ENCODE peak calls at places on chromosomes 3 and 15, in five cellular contexts. One of them, this sample, is unnamed.

GRCh38 chr3:38834110-38834509 is 18.1 kb upstream of the SCN10A start:
- DNase-seq in ureter: peak
- DNase-seq in MM.1S: peak
- DNase-seq in amygdala: no peak
- DNase-seq in iris pigment epithelial cell: peak
- DNase-seq in this sample: no peak

GRCh38 chr15:65077981-65078352 is 1.4 kb downstream of the KBTBD13 start:
- DNase-seq in ureter: peak
- DNase-seq in MM.1S: peak
- DNase-seq in amygdala: no peak
- DNase-seq in iris pigment epithelial cell: peak
- DNase-seq in this sample: no peak

GRCh38 chr3:187777331-187778046 is 32.2 kb upstream of the BCL6 start:
- DNase-seq in ureter: no peak
- DNase-seq in MM.1S: peak
- DNase-seq in amygdala: no peak
- DNase-seq in iris pigment epithelial cell: peak
- DNase-seq in this sample: no peak

GRCh38 chr15:91114301-91114700 is 14.2 kb downstream of the SV2B start:
- DNase-seq in ureter: no peak
- DNase-seq in MM.1S: no peak
- DNase-seq in amygdala: no peak
- DNase-seq in iris pigment epithelial cell: no peak
- DNase-seq in this sample: no peak

GRCh38 chr3:102529452-102529851 is 94.6 kb downstream of the ZPLD1 start:
- DNase-seq in ureter: no peak
- DNase-seq in MM.1S: no peak
- DNase-seq in amygdala: no peak
- DNase-seq in iris pigment epithelial cell: peak
- DNase-seq in this sample: no peak

GRCh38 chr3:62421275-62421674 is 47.9 kb upstream of the FEZF2 start:
- DNase-seq in ureter: no peak
- DNase-seq in MM.1S: no peak
- DNase-seq in amygdala: no peak
- DNase-seq in iris pigment epithelial cell: no peak
- DNase-seq in this sample: no peak

GRCh38 chr3:59660376-59660775 is 610.6 kb upstream of the CFAP20DC start:
- DNase-seq in ureter: no peak
- DNase-seq in MM.1S: no peak
- DNase-seq in amygdala: no peak
- DNase-seq in iris pigment epithelial cell: peak
- DNase-seq in this sample: no peak

GRCh38 chr15:92100751-92101150 is 247.2 kb downstream of the SLCO3A1 start:
- DNase-seq in ureter: no peak
- DNase-seq in MM.1S: no peak
- DNase-seq in amygdala: no peak
- DNase-seq in iris pigment epithelial cell: no peak
- DNase-seq in this sample: no peak

GRCh38 chr3:51929420-51930003 is 12.2 kb downstream of the RRP9 start:
- DNase-seq in ureter: no peak
- DNase-seq in MM.1S: no peak
- DNase-seq in amygdala: no peak
- DNase-seq in iris pigment epithelial cell: no peak
- DNase-seq in this sample: peak

GRCh38 chr15:38691365-38691764 is 126.8 kb upstream of the RASGRP1 start:
- DNase-seq in ureter: no peak
- DNase-seq in MM.1S: no peak
- DNase-seq in amygdala: no peak
- DNase-seq in iris pigment epithelial cell: no peak
- DNase-seq in this sample: no peak

GRCh38 chr3:127475975-127476374 is 114.6 kb downstream of the TPRA1 start:
- DNase-seq in ureter: no peak
- DNase-seq in MM.1S: no peak
- DNase-seq in amygdala: no peak
- DNase-seq in iris pigment epithelial cell: no peak
- DNase-seq in this sample: no peak

GRCh38 chr3:107525954-107526305 is 3.2 kb downstream of the BBX start:
- DNase-seq in ureter: no peak
- DNase-seq in MM.1S: no peak
- DNase-seq in amygdala: no peak
- DNase-seq in iris pigment epithelial cell: peak
- DNase-seq in this sample: no peak

GRCh38 chr3:28564211-28564610 is 215.6 kb upstream of the AZI2 start:
- DNase-seq in ureter: no peak
- DNase-seq in MM.1S: no peak
- DNase-seq in amygdala: no peak
- DNase-seq in iris pigment epithelial cell: no peak
- DNase-seq in this sample: no peak

GRCh38 chr15:101488300-101489164 is 975 bp downstream of the PCSK6 start:
- DNase-seq in ureter: no peak
- DNase-seq in MM.1S: no peak
- DNase-seq in amygdala: no peak
- DNase-seq in iris pigment epithelial cell: no peak
- DNase-seq in this sample: peak

GRCh38 chr15:45606841-45607240 is 19.7 kb downstream of the BLOC1S6 start:
- DNase-seq in ureter: no peak
- DNase-seq in MM.1S: no peak
- DNase-seq in amygdala: no peak
- DNase-seq in iris pigment epithelial cell: no peak
- DNase-seq in this sample: no peak

GRCh38 chr3:58329922-58330413 is 2.7 kb upstream of the PXK start:
- DNase-seq in ureter: no peak
- DNase-seq in MM.1S: no peak
- DNase-seq in amygdala: no peak
- DNase-seq in iris pigment epithelial cell: no peak
- DNase-seq in this sample: no peak

GRCh38 chr3:33115024-33115768 is 1.4 kb downstream of the CRTAP start:
- DNase-seq in ureter: peak
- DNase-seq in MM.1S: peak
- DNase-seq in amygdala: no peak
- DNase-seq in iris pigment epithelial cell: peak
- DNase-seq in this sample: peak

GRCh38 chr15:53193149-53193548 is 403.0 kb upstream of the ONECUT1 start:
- DNase-seq in ureter: no peak
- DNase-seq in MM.1S: peak
- DNase-seq in amygdala: no peak
- DNase-seq in iris pigment epithelial cell: peak
- DNase-seq in this sample: no peak

GRCh38 chr3:150639262-150639661 is 36.1 kb downstream of the SELENOT start:
- DNase-seq in ureter: no peak
- DNase-seq in MM.1S: no peak
- DNase-seq in amygdala: no peak
- DNase-seq in iris pigment epithelial cell: peak
- DNase-seq in this sample: no peak

GRCh38 chr3:173584093-173584833 is 186.7 kb downstream of the NLGN1 start:
- DNase-seq in ureter: no peak
- DNase-seq in MM.1S: peak
- DNase-seq in amygdala: no peak
- DNase-seq in iris pigment epithelial cell: peak
- DNase-seq in this sample: peak

GRCh38 chr3:127673191-127674098 is 693 bp downstream of the ABTB1 start:
- DNase-seq in ureter: peak
- DNase-seq in MM.1S: peak
- DNase-seq in amygdala: no peak
- DNase-seq in iris pigment epithelial cell: peak
- DNase-seq in this sample: peak

GRCh38 chr3:134527037-134527436 is 41.2 kb downstream of the CEP63 start:
- DNase-seq in ureter: no peak
- DNase-seq in MM.1S: no peak
- DNase-seq in amygdala: no peak
- DNase-seq in iris pigment epithelial cell: peak
- DNase-seq in this sample: no peak

GRCh38 chr15:74723754-74724334 is 1.5 kb downstream of the CYP1A1 start:
- DNase-seq in ureter: no peak
- DNase-seq in MM.1S: peak
- DNase-seq in amygdala: no peak
- DNase-seq in iris pigment epithelial cell: peak
- DNase-seq in this sample: no peak

GRCh38 chr3:113065336-113065735 is 74.6 kb downstream of the GTPBP8 start:
- DNase-seq in ureter: no peak
- DNase-seq in MM.1S: no peak
- DNase-seq in amygdala: no peak
- DNase-seq in iris pigment epithelial cell: no peak
- DNase-seq in this sample: no peak

GRCh38 chr3:133854971-133855370 is 40.7 kb downstream of the RAB6B start:
- DNase-seq in ureter: no peak
- DNase-seq in MM.1S: no peak
- DNase-seq in amygdala: no peak
- DNase-seq in iris pigment epithelial cell: no peak
- DNase-seq in this sample: peak

GRCh38 chr3:126517986-126518778 is 609 bp upstream of the UROC1 start:
- DNase-seq in ureter: no peak
- DNase-seq in MM.1S: no peak
- DNase-seq in amygdala: no peak
- DNase-seq in iris pigment epithelial cell: no peak
- DNase-seq in this sample: no peak

GRCh38 chr3:126914226-126914625 is 68.7 kb upstream of the PLXNA1 start:
- DNase-seq in ureter: no peak
- DNase-seq in MM.1S: no peak
- DNase-seq in amygdala: no peak
- DNase-seq in iris pigment epithelial cell: no peak
- DNase-seq in this sample: no peak